ENCODE peak calls at places on chromosomes 2 and 18, in eight cellular contexts. O is kidney tubule cell; Y is stimulated activated CD4-positive, alpha-beta T cell treated with anti-CD3 and anti-CD28 coated beads, TNF-alpha, amount 100 ng/mL, for 48 hours; S is nucleus accumbens; L is HTR-8/SVneo; R is AML-193; E is astrocyte of the hippocampus; G is LHCN-M2. Q is an unnamed sample.

GRCh38 chr18:8469793-8470192 is 139.4 kb upstream of the RAB12 start:
- DNase-seq in R (no peak), L (no peak), S (no peak), E (peak; percentile 33), O (peak; percentile 14), G (peak; percentile 13), Y (no peak), Q (no peak)

GRCh38 chr2:20132990-20133535 is 81.6 kb upstream of the LAPTM4A start:
- DNase-seq in G (no peak), L (no peak), S (no peak), O (no peak), R (no peak), Y (no peak), E (no peak), Q (no peak)

GRCh38 chr18:8705941-8706544 is 687 bp downstream of the MTCL1 start:
- DNase-seq in R (no peak), O (no peak), Y (no peak), G (no peak), S (peak; percentile 5), E (peak; percentile 57), L (no peak), Q (no peak)

GRCh38 chr2:40964509-40964908 is 512.6 kb upstream of the SLC8A1 start:
- DNase-seq in E (no peak), L (no peak), R (no peak), Y (no peak), O (no peak), S (no peak), G (no peak), Q (no peak)

GRCh38 chr2:27083410-27084296 is 2.9 kb upstream of the KHK start:
- DNase-seq in L (no peak), G (no peak), E (no peak), S (no peak), R (no peak), O (no peak), Y (no peak), Q (no peak)

GRCh38 chr2:107687087-107687486 is 139.6 kb upstream of the RGPD4 start:
- DNase-seq in R (no peak), Y (no peak), L (no peak), S (no peak), G (no peak), E (no peak), O (no peak), Q (no peak)

GRCh38 chr2:47767880-47768609 is 14.9 kb upstream of the MSH6 start:
- DNase-seq in R (peak; percentile 22), Y (peak; percentile 55), O (peak; percentile 46), G (peak; percentile 41), L (peak; percentile 69), S (peak; percentile 30), E (peak; percentile 77), Q (peak; percentile 60)

GRCh38 chr18:58674863-58675472 is 3.7 kb downstream of the MALT1 start:
- DNase-seq in S (no peak), L (no peak), R (no peak), Y (no peak), O (no peak), G (peak; percentile 37), E (peak; percentile 63), Q (no peak)

GRCh38 chr2:74515271-74516069 is 1.2 kb downstream of the TLX2 start:
- DNase-seq in L (no peak), R (no peak), Y (no peak), E (no peak), O (no peak), G (no peak), S (no peak), Q (no peak)

GRCh38 chr2:54629914-54630609 is 93.4 kb upstream of the EML6 start:
- DNase-seq in Y (no peak), G (peak; percentile 67), O (peak; percentile 100), E (peak; percentile 60), R (no peak), L (no peak), S (no peak), Q (peak; percentile 50)

GRCh38 chr18:12884521-12885323 is 685 bp upstream of the PTPN2 start:
- DNase-seq in Y (no peak), R (peak; percentile 37), G (no peak), S (no peak), E (no peak), O (no peak), L (no peak), Q (no peak)

GRCh38 chr2:174874081-174874480 is 109.8 kb upstream of the CHRNA1 start:
- DNase-seq in Y (no peak), S (no peak), O (no peak), R (no peak), G (no peak), E (peak; percentile 41), L (no peak), Q (no peak)

GRCh38 chr2:49937432-49937831 is 783.1 kb upstream of the FSHR start:
- DNase-seq in O (no peak), Y (no peak), G (no peak), R (no peak), E (no peak), S (no peak), L (no peak), Q (no peak)

GRCh38 chr18:35415511-35416427 is 38.6 kb upstream of the ZNF396 start:
- DNase-seq in R (peak; percentile 38), O (no peak), E (no peak), Y (no peak), G (peak; percentile 23), S (no peak), L (no peak), Q (no peak)

GRCh38 chr2:203559640-203560039 is 24.5 kb upstream of the RAPH1 start:
- DNase-seq in E (no peak), L (no peak), G (no peak), R (no peak), Y (no peak), S (no peak), O (no peak), Q (no peak)

GRCh38 chr2:100940240-100940639 is 61.8 kb upstream of the RPL31 start:
- DNase-seq in L (no peak), Y (no peak), E (no peak), G (no peak), O (no peak), S (no peak), R (no peak), Q (no peak)

GRCh38 chr18:21281611-21282010 is 39.6 kb downstream of the GREB1L start:
- DNase-seq in E (no peak), O (no peak), S (no peak), G (no peak), L (no peak), R (no peak), Y (no peak), Q (no peak)

GRCh38 chr2:144703852-144704324 is 184.0 kb upstream of the ZEB2 start:
- DNase-seq in O (peak; percentile 82), L (peak; percentile 22), Y (no peak), G (peak; percentile 81), R (peak; percentile 99), S (no peak), E (peak; percentile 42), Q (peak; percentile 51)

GRCh38 chr18:46958209-46958608 is 40.8 kb downstream of the KATNAL2 start:
- DNase-seq in E (no peak), L (no peak), O (no peak), R (no peak), G (no peak), Y (no peak), S (no peak), Q (no peak)

GRCh38 chr2:94978917-94979316 is 46.6 kb upstream of the MAL start:
- DNase-seq in S (no peak), O (no peak), L (no peak), Y (no peak), R (no peak), G (no peak), E (no peak), Q (no peak)

GRCh38 chr2:36423172-36423571 is 67.6 kb downstream of the CRIM1 start:
- DNase-seq in L (no peak), S (no peak), O (no peak), Y (no peak), G (no peak), R (no peak), E (no peak), Q (no peak)

GRCh38 chr2:177478029-177478428 is 85.5 kb downstream of the AGPS start:
- DNase-seq in E (no peak), G (peak; percentile 10), R (no peak), S (no peak), Y (no peak), L (no peak), O (no peak), Q (no peak)

GRCh38 chr18:8962192-8962772 is 140.2 kb upstream of the NDUFV2 start:
- DNase-seq in O (no peak), E (no peak), S (no peak), Y (no peak), L (no peak), R (no peak), G (no peak), Q (no peak)

GRCh38 chr18:74342416-74343043 is 26.9 kb downstream of the C18orf63 start:
- DNase-seq in G (peak; percentile 44), Y (no peak), S (no peak), O (peak; percentile 66), E (peak; percentile 73), R (peak; percentile 32), L (no peak), Q (no peak)

GRCh38 chr2:130391058-130391871 is 35.4 kb downstream of the PTPN18 start:
- DNase-seq in R (no peak), G (peak; percentile 61), E (peak; percentile 88), Y (peak; percentile 48), O (peak; percentile 78), L (peak; percentile 72), S (peak; percentile 55), Q (peak; percentile 84)

GRCh38 chr2:171822520-171823297 is 71.3 kb downstream of the SLC25A12 start:
- DNase-seq in L (no peak), R (peak; percentile 66), E (no peak), S (no peak), Y (no peak), G (no peak), O (no peak), Q (no peak)

GRCh38 chr2:183867206-183867605 is 731.1 kb upstream of the ZNF804A start:
- DNase-seq in O (no peak), Y (no peak), G (no peak), R (no peak), L (no peak), E (no peak), S (no peak), Q (no peak)

GRCh38 chr2:223762853-223763252 is 74.5 kb downstream of the AP1S3 start:
- DNase-seq in E (peak; percentile 83), S (no peak), R (no peak), G (no peak), Y (no peak), O (no peak), L (no peak), Q (no peak)

GRCh38 chr2:129165001-129165400 is 814.5 kb upstream of the RAB6C start:
- DNase-seq in O (no peak), G (no peak), S (no peak), R (no peak), L (no peak), E (no peak), Y (no peak), Q (no peak)

GRCh38 chr18:31510319-31510718 is 12.3 kb downstream of the DSG2 start:
- DNase-seq in G (no peak), L (no peak), Y (no peak), S (no peak), O (peak; percentile 88), E (no peak), R (no peak), Q (no peak)

GRCh38 chr2:42368817-42369550 is 8.0 kb upstream of the COX7A2L start:
- DNase-seq in G (no peak), E (no peak), R (no peak), L (no peak), O (no peak), S (no peak), Y (no peak), Q (no peak)

GRCh38 chr2:20179179-20179754 is 45.7 kb downstream of the SDC1 start:
- DNase-seq in R (no peak), O (no peak), S (no peak), Y (no peak), L (no peak), G (no peak), E (no peak), Q (no peak)

GRCh38 chr18:60047556-60047955 is 147.8 kb downstream of the PMAIP1 start:
- DNase-seq in L (no peak), R (no peak), Y (no peak), G (no peak), O (peak; percentile 73), E (no peak), S (no peak), Q (no peak)

GRCh38 chr2:222017232-222017631 is 281.6 kb downstream of the PAX3 start:
- DNase-seq in L (no peak), E (no peak), R (no peak), S (no peak), Y (no peak), G (no peak), O (no peak), Q (no peak)